ENCODE peak calls at places on chromosomes 1 and 21, in five cellular contexts. V, Y, L, Q and T are unnamed samples.

GRCh38 chr1:227789881-227790400 is 25.5 kb upstream of the PRSS38 start:
- DNase-seq in Q (no peak), V (no peak), Y (no peak), L (no peak), T (no peak)

GRCh38 chr1:170768929-170769328 is 105.0 kb downstream of the PRRX1 start:
- DNase-seq in L (no peak), Y (no peak), Q (no peak), V (no peak), T (no peak)

GRCh38 chr1:20164694-20165202 is 21.1 kb upstream of the UBXN10 start:
- DNase-seq in L (no peak), Q (peak), Y (no peak), V (peak), T (no peak)

GRCh38 chr1:212873518-212873917 is 15.4 kb downstream of the FLVCR1 start:
- DNase-seq in Q (no peak), L (no peak), V (no peak), Y (no peak), T (no peak)

GRCh38 chr1:17333081-17333480 is 25.1 kb downstream of the PADI4 start:
- DNase-seq in Y (no peak), V (no peak), Q (no peak), L (no peak), T (no peak)

GRCh38 chr1:70034403-70034802 is 171.0 kb downstream of the LRRC40 start:
- DNase-seq in Y (no peak), Q (no peak), V (no peak), L (no peak), T (peak)

GRCh38 chr1:205536759-205537361 is 32.4 kb downstream of the CDK18 start:
- DNase-seq in V (no peak), Y (no peak), L (peak), Q (peak), T (peak)

GRCh38 chr21:46286668-46286982 is 483 bp downstream of the YBEY start:
- DNase-seq in Y (no peak), V (no peak), L (no peak), Q (no peak), T (no peak)

GRCh38 chr1:202998836-202999750 is 8.1 kb upstream of the TMEM183A start:
- DNase-seq in Q (no peak), V (peak), L (peak), Y (peak), T (peak)

GRCh38 chr1:220874201-220874655 is 5.0 kb upstream of the HLX start:
- DNase-seq in L (peak), V (peak), Y (peak), Q (peak), T (peak)

GRCh38 chr21:42556476-42556875 is 42.8 kb downstream of the SLC37A1 start:
- DNase-seq in Q (no peak), Y (no peak), L (no peak), V (no peak), T (no peak)

GRCh38 chr1:97042551-97042950 is 321.0 kb downstream of the PTBP2 start:
- DNase-seq in Q (no peak), V (no peak), Y (no peak), L (no peak), T (no peak)

GRCh38 chr1:92310185-92310597 is 11.3 kb downstream of the RPAP2 start:
- DNase-seq in V (no peak), Q (no peak), Y (no peak), L (no peak), T (peak)

GRCh38 chr1:211501671-211502413 is 9.9 kb upstream of the RD3 start:
- DNase-seq in L (no peak), Q (no peak), V (no peak), Y (no peak), T (no peak)

GRCh38 chr1:109466440-109467300 is at the start of gene SYPL2:
- DNase-seq in L (peak), Q (peak), V (no peak), Y (no peak), T (no peak)

GRCh38 chr1:178634445-178634844 is 90.6 kb upstream of the RALGPS2 start:
- DNase-seq in Q (peak), L (no peak), Y (no peak), V (no peak), T (no peak)

GRCh38 chr21:40768056-40768455 is 78.9 kb downstream of the DSCAM start:
- DNase-seq in Y (no peak), Q (no peak), V (no peak), L (no peak), T (no peak)

GRCh38 chr1:41862411-41863221 is 56.1 kb downstream of the HIVEP3 start:
- DNase-seq in V (no peak), Y (no peak), L (peak), Q (no peak), T (peak)

GRCh38 chr1:193320281-193320680 is 133.9 kb upstream of the B3GALT2 start:
- DNase-seq in L (no peak), V (no peak), Q (no peak), Y (no peak), T (no peak)

GRCh38 chr1:38138498-38139233 is 92.1 kb upstream of the POU3F1 start:
- DNase-seq in Q (peak), L (peak), V (no peak), Y (no peak), T (peak)

GRCh38 chr1:240998441-240999015 is 358.5 kb downstream of the RGS7 start:
- DNase-seq in L (no peak), Q (no peak), Y (no peak), V (no peak), T (no peak)

GRCh38 chr1:26336477-26337205 is 17.3 kb downstream of the CRYBG2 start:
- DNase-seq in V (no peak), Y (peak), Q (peak), L (peak), T (no peak)

GRCh38 chr1:215287362-215287761 is 204.8 kb downstream of the KCNK2 start:
- DNase-seq in L (no peak), Y (no peak), V (no peak), Q (no peak), T (no peak)

GRCh38 chr1:21926065-21926464 is 11.0 kb downstream of the HSPG2 start:
- DNase-seq in V (no peak), Y (no peak), Q (peak), L (no peak), T (no peak)

GRCh38 chr1:85445906-85446305 is 19.1 kb downstream of the DDAH1 start:
- DNase-seq in Q (no peak), L (no peak), Y (no peak), V (no peak), T (no peak)

GRCh38 chr1:3910769-3911520 is 10.9 kb upstream of the C1orf174 start:
- DNase-seq in L (peak), Q (peak), V (peak), Y (peak), T (no peak)

GRCh38 chr21:29305068-29305467 is 6.3 kb downstream of the BACH1 start:
- DNase-seq in V (no peak), Y (no peak), L (no peak), Q (no peak), T (no peak)

GRCh38 chr1:98903726-98904125 is 100.9 kb downstream of the PLPPR5 start:
- DNase-seq in Q (no peak), L (no peak), V (no peak), Y (no peak), T (no peak)

GRCh38 chr1:160813215-160813614 is 17.2 kb downstream of the LY9 start:
- DNase-seq in L (no peak), V (no peak), Y (no peak), Q (no peak), T (peak)

GRCh38 chr1:37726191-37726590 is 33.9 kb downstream of the CDCA8 start:
- DNase-seq in Q (no peak), Y (no peak), V (no peak), L (peak), T (no peak)

GRCh38 chr1:55067022-55067781 is 27.9 kb downstream of the PCSK9 start:
- DNase-seq in V (no peak), L (peak), Q (peak), Y (no peak), T (no peak)

GRCh38 chr21:42531771-42532170 is 18.1 kb downstream of the SLC37A1 start:
- DNase-seq in V (no peak), Y (no peak), Q (no peak), L (no peak), T (no peak)

GRCh38 chr21:16588433-16588860 is 858.7 kb downstream of the USP25 start:
- DNase-seq in Q (peak), V (no peak), Y (no peak), L (peak), T (peak)

GRCh38 chr21:44437371-44437695 is 18.0 kb upstream of the LRRC3 start:
- DNase-seq in Q (no peak), L (no peak), Y (no peak), V (no peak), T (no peak)

GRCh38 chr1:37691497-37692077 is 729 bp upstream of the CDCA8 start:
- DNase-seq in Y (no peak), L (peak), Q (peak), V (no peak), T (no peak)

GRCh38 chr21:42262826-42263225 is 43.9 kb downstream of the ABCG1 start:
- DNase-seq in V (no peak), Q (peak), L (peak), Y (no peak), T (peak)

GRCh38 chr1:197183195-197183748 is 36.8 kb upstream of the ASPM start:
- DNase-seq in Y (no peak), Q (no peak), V (no peak), L (no peak), T (no peak)

GRCh38 chr1:6962956-6963915 is 178.0 kb downstream of the CAMTA1 start:
- DNase-seq in V (no peak), Y (peak), L (no peak), Q (peak), T (peak)

GRCh38 chr1:109239580-109240068 is 9.7 kb upstream of the CELSR2 start:
- DNase-seq in Y (no peak), V (no peak), L (no peak), Q (no peak), T (no peak)

GRCh38 chr1:35243681-35244080 is 24.8 kb upstream of the ZMYM4 start:
- DNase-seq in Y (no peak), L (no peak), V (no peak), Q (no peak), T (no peak)